ENCODE peak calls at places on chromosomes 13 and 19, in eight cellular contexts. L is T-helper 17 cell, I is NCI-H460, J is MCF 10A, P is NCI-H510A, E is psoas muscle, Q is hepatocyte, D is tibial nerve. F is an unnamed sample.

GRCh38 chr13:114046447-114046846 is 72.6 kb upstream of the C13orf46 start:
- DNase-seq in L (no peak), I (no peak), J (no peak), P (no peak), E (no peak), Q (no peak), D (no peak), F (no peak)

GRCh38 chr19:18501832-18502231 is 20.0 kb downstream of the ELL start:
- DNase-seq in L (no peak), I (no peak), J (no peak), P (no peak), E (peak), Q (no peak), D (no peak), F (no peak)

GRCh38 chr19:43570174-43570791 is 5.0 kb downstream of the XRCC1 start:
- DNase-seq in L (no peak), I (no peak), J (peak), P (peak), E (no peak), Q (no peak), D (no peak), F (peak)

GRCh38 chr13:43057653-43058317 is 34.4 kb downstream of the DNAJC15 start:
- DNase-seq in L (peak), I (no peak), J (peak), P (peak), E (no peak), Q (no peak), D (no peak), F (no peak)

GRCh38 chr19:2239771-2240770 is 3.4 kb downstream of the SF3A2 start:
- DNase-seq in L (no peak), I (no peak), J (no peak), P (no peak), E (no peak), Q (no peak), D (no peak), F (no peak)

GRCh38 chr19:4707956-4708650 is 15.5 kb downstream of the DPP9 start:
- DNase-seq in L (no peak), I (no peak), J (peak), P (no peak), E (peak), Q (no peak), D (no peak), F (no peak)

GRCh38 chr19:51372649-51373504 is at the start of gene NKG7:
- DNase-seq in L (no peak), I (no peak), J (no peak), P (no peak), E (peak), Q (no peak), D (no peak), F (no peak)

GRCh38 chr13:76828316-76828741 is 57.9 kb downstream of the KCTD12 start:
- DNase-seq in L (no peak), I (no peak), J (no peak), P (no peak), E (no peak), Q (no peak), D (no peak), F (peak)

GRCh38 chr13:113802090-113802531 is 43.1 kb downstream of the TMEM255B start:
- DNase-seq in L (no peak), I (no peak), J (peak), P (peak), E (peak), Q (peak), D (no peak), F (no peak)

GRCh38 chr13:46844431-46844830 is 47.5 kb upstream of the ESD start:
- DNase-seq in L (no peak), I (no peak), J (peak), P (no peak), E (no peak), Q (no peak), D (no peak), F (peak)

GRCh38 chr13:106513025-106513424 is 22.4 kb downstream of the EFNB2 start:
- DNase-seq in L (no peak), I (no peak), J (peak), P (no peak), E (no peak), Q (no peak), D (no peak), F (peak)

GRCh38 chr13:100543872-100544602 is 44.6 kb downstream of the GGACT start:
- DNase-seq in L (no peak), I (no peak), J (no peak), P (no peak), E (no peak), Q (no peak), D (no peak), F (no peak)

GRCh38 chr19:55165952-55166529 is 372 bp downstream of the DNAAF3 start:
- DNase-seq in L (no peak), I (peak), J (peak), P (peak), E (peak), Q (peak), D (no peak), F (peak)

GRCh38 chr13:27170521-27171243 is 929 bp downstream of the USP12 start:
- DNase-seq in L (peak), I (no peak), J (peak), P (no peak), E (peak), Q (peak), D (no peak), F (no peak)

GRCh38 chr13:109815651-109816050 is 29.3 kb upstream of the IRS2 start:
- DNase-seq in L (no peak), I (no peak), J (no peak), P (no peak), E (no peak), Q (no peak), D (no peak), F (no peak)

GRCh38 chr13:75151081-75151643 is 330.8 kb downstream of the TBC1D4 start:
- DNase-seq in L (no peak), I (no peak), J (no peak), P (no peak), E (no peak), Q (no peak), D (no peak), F (no peak)

GRCh38 chr13:73039201-73040108 is 19.4 kb upstream of the KLF5 start:
- DNase-seq in L (no peak), I (no peak), J (no peak), P (no peak), E (no peak), Q (no peak), D (no peak), F (no peak)

GRCh38 chr19:21912654-21913053 is 76.7 kb upstream of the ZNF43 start:
- DNase-seq in L (no peak), I (no peak), J (no peak), P (no peak), E (no peak), Q (no peak), D (no peak), F (no peak)

GRCh38 chr13:86585826-86586225 is 786.6 kb upstream of the SLITRK6 start:
- DNase-seq in L (no peak), I (no peak), J (peak), P (no peak), E (no peak), Q (peak), D (no peak), F (no peak)

GRCh38 chr13:44921931-44922758 is 67.1 kb downstream of the NUFIP1 start:
- DNase-seq in L (no peak), I (peak), J (peak), P (no peak), E (peak), Q (peak), D (peak), F (peak)

GRCh38 chr19:1407662-1408299 is 395 bp downstream of the DAZAP1 start:
- DNase-seq in L (peak), I (no peak), J (no peak), P (no peak), E (peak), Q (peak), D (no peak), F (no peak)

GRCh38 chr13:29845440-29846056 is 4.9 kb downstream of the UBL3 start:
- DNase-seq in L (no peak), I (no peak), J (peak), P (no peak), E (no peak), Q (no peak), D (no peak), F (no peak)

GRCh38 chr13:44386932-44387556 is 13.4 kb downstream of the SERP2 start:
- DNase-seq in L (no peak), I (no peak), J (no peak), P (no peak), E (no peak), Q (no peak), D (no peak), F (no peak)

GRCh38 chr19:34317311-34317927 is 47.6 kb upstream of the GPI start:
- DNase-seq in L (no peak), I (no peak), J (no peak), P (no peak), E (no peak), Q (peak), D (no peak), F (peak)

GRCh38 chr13:76948139-76948538 is at the start of gene ACOD1:
- DNase-seq in L (no peak), I (no peak), J (no peak), P (no peak), E (no peak), Q (no peak), D (no peak), F (peak)

GRCh38 chr13:113495494-113496251 is 5.2 kb upstream of the DCUN1D2 start:
- DNase-seq in L (no peak), I (no peak), J (no peak), P (peak), E (no peak), Q (peak), D (no peak), F (no peak)

F was measured in bronchial epithelial cell.